ENCODE peak calls at places on chromosomes 5 and 9, in six cellular contexts. One of them, this sample, is unnamed.

GRCh38 chr9:27248702-27249101 is 48.2 kb downstream of the EQTN start:
- DNase-seq in suprapubic skin: no peak
- DNase-seq in tibial nerve: no peak
- DNase-seq in A549: no peak
- DNase-seq in HepG2: no peak
- DNase-seq in transverse colon: no peak
- DNase-seq in this sample: no peak

GRCh38 chr5:160438316-160439204 is 16.9 kb downstream of the PTTG1 start:
- DNase-seq in suprapubic skin: no peak
- DNase-seq in tibial nerve: peak; percentile 66
- DNase-seq in A549: peak; percentile 75
- DNase-seq in HepG2: peak; percentile 62
- DNase-seq in transverse colon: peak; percentile 63
- DNase-seq in this sample: no peak

GRCh38 chr5:73103885-73104284 is 16.5 kb upstream of the TMEM171 start:
- DNase-seq in suprapubic skin: no peak
- DNase-seq in tibial nerve: no peak
- DNase-seq in A549: no peak
- DNase-seq in HepG2: no peak
- DNase-seq in transverse colon: no peak
- DNase-seq in this sample: no peak

GRCh38 chr9:14275331-14275730 is 38.6 kb downstream of the NFIB start:
- DNase-seq in suprapubic skin: no peak
- DNase-seq in tibial nerve: no peak
- DNase-seq in A549: no peak
- DNase-seq in HepG2: no peak
- DNase-seq in transverse colon: no peak
- DNase-seq in this sample: no peak

GRCh38 chr5:139905401-139905800 is 109.8 kb downstream of the PSD2 start:
- DNase-seq in suprapubic skin: no peak
- DNase-seq in tibial nerve: no peak
- DNase-seq in A549: no peak
- DNase-seq in HepG2: no peak
- DNase-seq in transverse colon: no peak
- DNase-seq in this sample: peak; percentile 62

GRCh38 chr5:175478384-175479124 is at the start of gene SFXN1:
- DNase-seq in suprapubic skin: no peak
- DNase-seq in tibial nerve: peak; percentile 46
- DNase-seq in A549: peak; percentile 91
- DNase-seq in HepG2: peak; percentile 44
- DNase-seq in transverse colon: peak; percentile 85
- DNase-seq in this sample: peak; percentile 81

GRCh38 chr5:91875133-91875779 is 492.1 kb upstream of the ARRDC3 start:
- DNase-seq in suprapubic skin: no peak
- DNase-seq in tibial nerve: no peak
- DNase-seq in A549: no peak
- DNase-seq in HepG2: no peak
- DNase-seq in transverse colon: no peak
- DNase-seq in this sample: no peak

GRCh38 chr5:96049398-96050272 is 88.0 kb upstream of the ELL2 start:
- DNase-seq in suprapubic skin: no peak
- DNase-seq in tibial nerve: no peak
- DNase-seq in A549: no peak
- DNase-seq in HepG2: no peak
- DNase-seq in transverse colon: no peak
- DNase-seq in this sample: no peak

GRCh38 chr5:60649288-60649917 is 50.6 kb downstream of the DEPDC1B start:
- DNase-seq in suprapubic skin: no peak
- DNase-seq in tibial nerve: no peak
- DNase-seq in A549: peak; percentile 34
- DNase-seq in HepG2: peak; percentile 59
- DNase-seq in transverse colon: no peak
- DNase-seq in this sample: no peak

GRCh38 chr9:97578846-97579245 is 54.3 kb downstream of the TSTD2 start:
- DNase-seq in suprapubic skin: peak; percentile 38
- DNase-seq in tibial nerve: no peak
- DNase-seq in A549: no peak
- DNase-seq in HepG2: no peak
- DNase-seq in transverse colon: no peak
- DNase-seq in this sample: peak; percentile 41

GRCh38 chr5:148815578-148815977 is 10.8 kb upstream of the ADRB2 start:
- DNase-seq in suprapubic skin: no peak
- DNase-seq in tibial nerve: no peak
- DNase-seq in A549: no peak
- DNase-seq in HepG2: no peak
- DNase-seq in transverse colon: no peak
- DNase-seq in this sample: no peak

GRCh38 chr5:139848508-139849100 is 53.0 kb downstream of the PSD2 start:
- DNase-seq in suprapubic skin: no peak
- DNase-seq in tibial nerve: no peak
- DNase-seq in A549: no peak
- DNase-seq in HepG2: no peak
- DNase-seq in transverse colon: no peak
- DNase-seq in this sample: no peak

GRCh38 chr5:171954721-171955120 is 51.7 kb downstream of the FBXW11 start:
- DNase-seq in suprapubic skin: no peak
- DNase-seq in tibial nerve: no peak
- DNase-seq in A549: no peak
- DNase-seq in HepG2: no peak
- DNase-seq in transverse colon: no peak
- DNase-seq in this sample: no peak

GRCh38 chr5:87827561-87827960 is 414.8 kb upstream of the CCNH start:
- DNase-seq in suprapubic skin: no peak
- DNase-seq in tibial nerve: no peak
- DNase-seq in A549: no peak
- DNase-seq in HepG2: no peak
- DNase-seq in transverse colon: no peak
- DNase-seq in this sample: no peak

GRCh38 chr5:137629646-137630045 is 106.2 kb downstream of the KLHL3 start:
- DNase-seq in suprapubic skin: no peak
- DNase-seq in tibial nerve: no peak
- DNase-seq in A549: peak; percentile 77
- DNase-seq in HepG2: peak; percentile 41
- DNase-seq in transverse colon: no peak
- DNase-seq in this sample: no peak

GRCh38 chr5:138649775-138650174 is 74.6 kb upstream of the HSPA9 start:
- DNase-seq in suprapubic skin: no peak
- DNase-seq in tibial nerve: no peak
- DNase-seq in A549: no peak
- DNase-seq in HepG2: no peak
- DNase-seq in transverse colon: no peak
- DNase-seq in this sample: no peak

GRCh38 chr9:124309665-124310064 is 51.9 kb downstream of the NEK6 start:
- DNase-seq in suprapubic skin: no peak
- DNase-seq in tibial nerve: no peak
- DNase-seq in A549: peak; percentile 89
- DNase-seq in HepG2: peak; percentile 39
- DNase-seq in transverse colon: no peak
- DNase-seq in this sample: no peak

GRCh38 chr9:127711831-127712274 is 3.6 kb downstream of the PTRH1 start:
- DNase-seq in suprapubic skin: no peak
- DNase-seq in tibial nerve: no peak
- DNase-seq in A549: no peak
- DNase-seq in HepG2: no peak
- DNase-seq in transverse colon: no peak
- DNase-seq in this sample: no peak

GRCh38 chr5:33300209-33300742 is 140.5 kb upstream of the TARS1 start:
- DNase-seq in suprapubic skin: no peak
- DNase-seq in tibial nerve: no peak
- DNase-seq in A549: no peak
- DNase-seq in HepG2: no peak
- DNase-seq in transverse colon: no peak
- DNase-seq in this sample: no peak

GRCh38 chr9:692636-693459 is 148.6 kb upstream of the DMRT1 start:
- DNase-seq in suprapubic skin: no peak
- DNase-seq in tibial nerve: no peak
- DNase-seq in A549: no peak
- DNase-seq in HepG2: peak; percentile 49
- DNase-seq in transverse colon: no peak
- DNase-seq in this sample: no peak

GRCh38 chr5:39570418-39571027 is 145.7 kb upstream of the DAB2 start:
- DNase-seq in suprapubic skin: no peak
- DNase-seq in tibial nerve: no peak
- DNase-seq in A549: peak; percentile 10
- DNase-seq in HepG2: peak; percentile 24
- DNase-seq in transverse colon: no peak
- DNase-seq in this sample: no peak

DNA sequence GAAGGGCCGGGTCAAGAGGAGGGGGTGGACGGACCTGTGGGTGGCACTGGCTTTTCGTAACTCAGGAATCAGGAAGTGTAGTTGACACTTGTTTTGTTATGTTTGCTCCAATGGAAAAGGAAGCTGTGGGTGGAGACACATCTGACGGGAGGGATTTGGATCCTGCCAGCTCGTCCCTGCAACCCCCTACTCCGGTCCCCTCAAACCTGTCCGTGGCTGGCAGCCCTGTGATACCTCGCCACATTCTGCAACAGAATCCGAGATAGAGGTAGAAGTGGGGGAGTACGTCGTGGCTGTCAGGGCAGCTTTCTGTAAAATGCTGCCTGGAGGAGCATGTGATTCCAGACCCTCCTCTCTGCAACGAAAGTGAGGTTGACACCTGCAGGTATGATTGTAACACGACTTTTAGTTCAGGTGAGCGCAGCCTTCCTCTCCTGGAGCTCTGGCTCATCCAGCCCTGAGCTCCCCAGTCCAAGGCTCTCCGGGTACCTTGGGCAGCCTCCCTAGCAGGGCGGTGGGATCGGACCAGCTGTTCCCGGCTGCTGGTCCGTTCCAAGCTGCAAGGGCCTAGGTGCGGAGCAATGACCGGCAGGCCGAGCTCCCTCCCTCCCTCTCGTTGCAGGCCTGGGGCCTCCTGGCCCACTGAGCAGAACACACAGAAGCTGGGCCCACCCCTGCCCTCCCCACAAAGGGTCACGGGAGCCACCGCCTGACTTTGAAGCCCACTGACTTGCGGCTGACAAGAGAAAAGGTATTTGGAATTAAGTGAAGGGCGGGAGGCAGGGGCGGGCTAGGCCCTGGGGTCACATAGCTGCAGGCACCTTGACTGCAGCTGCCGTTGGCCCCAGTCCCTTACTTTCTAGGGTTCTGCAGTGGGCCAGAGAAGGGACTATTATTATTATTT is 104.5 kb upstream of the IER5L start:
- DNase-seq in suprapubic skin: peak; percentile 74
- DNase-seq in tibial nerve: no peak
- DNase-seq in A549: no peak
- DNase-seq in HepG2: peak; percentile 41
- DNase-seq in transverse colon: peak; percentile 5
- DNase-seq in this sample: peak; percentile 61
- TF ChIP-seq POLR2A in suprapubic skin: no peak
- TF ChIP-seq POLR2A in tibial nerve: no peak
- TF ChIP-seq POLR2A in A549: no peak
- TF ChIP-seq POLR2A in HepG2: no peak
- TF ChIP-seq POLR2A in transverse colon: no peak
- TF ChIP-seq POLR2A in this sample: no peak

DNA sequence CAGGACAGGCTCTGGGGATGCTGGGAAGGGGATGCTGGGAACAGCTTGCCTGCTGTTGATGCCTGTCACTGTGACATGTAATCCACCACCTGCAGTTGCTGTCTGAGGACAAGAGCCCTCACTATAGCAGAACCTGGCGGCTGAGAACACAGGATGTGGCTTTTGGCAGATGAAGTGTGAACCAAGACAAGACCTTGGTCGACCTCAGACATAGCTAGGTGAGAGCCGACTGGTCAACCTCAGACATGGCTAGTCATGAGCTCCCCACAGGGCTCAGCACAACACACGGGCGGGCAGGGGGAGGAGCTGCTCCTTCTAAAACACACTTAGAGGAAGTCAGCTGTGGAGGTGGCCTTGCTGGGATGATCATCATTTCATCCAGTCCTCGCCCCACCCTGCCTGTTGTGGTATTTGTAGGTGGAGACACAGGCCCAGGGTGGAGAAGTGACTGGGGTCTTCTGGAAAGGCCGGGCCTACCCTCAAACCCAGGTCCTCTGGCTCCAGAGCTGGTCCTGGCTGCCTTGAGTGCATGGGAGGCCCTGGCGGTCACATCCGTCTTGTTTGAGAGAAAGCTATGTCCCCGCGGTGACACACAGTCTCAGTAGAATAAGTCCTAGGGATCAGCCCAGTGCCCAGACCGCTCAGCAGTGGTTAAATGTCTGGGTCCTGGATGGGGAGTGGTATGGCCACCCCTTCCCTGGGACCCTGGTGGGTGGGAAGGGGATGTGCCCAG is 6.1 kb downstream of the SUSD3 start:
- DNase-seq in suprapubic skin: no peak
- DNase-seq in tibial nerve: no peak
- DNase-seq in A549: no peak
- DNase-seq in HepG2: no peak
- DNase-seq in transverse colon: peak; percentile 77
- DNase-seq in this sample: no peak
- TF ChIP-seq EP300 in suprapubic skin: no peak
- TF ChIP-seq EP300 in tibial nerve: no peak
- TF ChIP-seq EP300 in A549: no peak
- TF ChIP-seq EP300 in HepG2: no peak
- TF ChIP-seq EP300 in transverse colon: no peak
- TF ChIP-seq EP300 in this sample: no peak

GRCh38 chr5:18112066-18112465 is 477.8 kb downstream of the TAF11L14 start:
- DNase-seq in suprapubic skin: no peak
- DNase-seq in tibial nerve: no peak
- DNase-seq in A549: no peak
- DNase-seq in HepG2: no peak
- DNase-seq in transverse colon: no peak
- DNase-seq in this sample: no peak

GRCh38 chr5:18114161-18114802 is 480.0 kb downstream of the TAF11L14 start:
- DNase-seq in suprapubic skin: no peak
- DNase-seq in tibial nerve: no peak
- DNase-seq in A549: no peak
- DNase-seq in HepG2: no peak
- DNase-seq in transverse colon: no peak
- DNase-seq in this sample: no peak

GRCh38 chr5:18119156-18119785 is 485.0 kb downstream of the TAF11L14 start:
- DNase-seq in suprapubic skin: no peak
- DNase-seq in tibial nerve: no peak
- DNase-seq in A549: no peak
- DNase-seq in HepG2: no peak
- DNase-seq in transverse colon: no peak
- DNase-seq in this sample: no peak

DNA sequence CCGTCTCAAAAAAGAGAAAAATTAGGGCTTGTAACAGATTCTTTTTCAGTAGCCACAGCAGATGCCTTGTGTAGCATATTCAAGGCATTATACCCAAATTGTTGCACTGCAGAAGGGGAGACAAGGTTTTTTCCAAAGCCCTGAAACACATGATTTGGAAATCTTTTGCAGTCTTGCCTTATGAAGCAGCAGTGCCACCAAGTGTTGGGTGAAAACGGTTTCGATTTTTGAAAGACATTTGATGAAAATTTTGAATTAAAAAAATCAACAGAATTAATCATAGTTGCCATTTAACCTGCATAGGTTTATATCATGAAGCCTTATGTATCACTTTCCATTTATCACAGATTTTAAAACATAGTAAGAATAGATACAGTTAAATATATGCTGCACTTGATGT is 479.5 kb downstream of the TAF11L14 start:
- DNase-seq in suprapubic skin: no peak
- DNase-seq in tibial nerve: no peak
- DNase-seq in A549: no peak
- DNase-seq in HepG2: no peak
- DNase-seq in transverse colon: no peak
- DNase-seq in this sample: no peak
- TF ChIP-seq CTCF in suprapubic skin: peak; percentile 26
- TF ChIP-seq CTCF in tibial nerve: no peak
- TF ChIP-seq CTCF in A549: peak; percentile 83
- TF ChIP-seq CTCF in HepG2: no peak
- TF ChIP-seq CTCF in transverse colon: no peak
- TF ChIP-seq CTCF in this sample: no peak

GRCh38 chr9:129458155-129458661 is 162.7 kb downstream of the C9orf50 start:
- DNase-seq in suprapubic skin: no peak
- DNase-seq in tibial nerve: no peak
- DNase-seq in A549: no peak
- DNase-seq in HepG2: peak; percentile 51
- DNase-seq in transverse colon: peak; percentile 54
- DNase-seq in this sample: peak; percentile 80
- TF ChIP-seq POLR2A in suprapubic skin: no peak
- TF ChIP-seq POLR2A in tibial nerve: no peak
- TF ChIP-seq POLR2A in A549: no peak
- TF ChIP-seq POLR2A in HepG2: peak; percentile 11
- TF ChIP-seq POLR2A in transverse colon: no peak
- TF ChIP-seq POLR2A in this sample: no peak

This sample was measured in sigmoid colon.